ENCODE peak calls at places on chromosome 13, in nine cellular contexts. One of them, this sample, is unnamed.

GRCh38 chr13:103236213-103236612 is 170.0 kb upstream of the SLC10A2 start:
- DNase-seq in chondrocyte: no peak
- DNase-seq in BJ: no peak
- DNase-seq in glutamatergic neuron: no peak
- DNase-seq in ascending aorta: no peak
- DNase-seq in GM10248: no peak
- DNase-seq in psoas muscle: no peak
- DNase-seq in body of pancreas: no peak
- DNase-seq in Peyer's patch: no peak
- DNase-seq in this sample: no peak

GRCh38 chr13:75860935-75861334 is 224.8 kb downstream of the LMO7 start:
- DNase-seq in chondrocyte: no peak
- DNase-seq in BJ: no peak
- DNase-seq in glutamatergic neuron: no peak
- DNase-seq in ascending aorta: no peak
- DNase-seq in GM10248: no peak
- DNase-seq in psoas muscle: no peak
- DNase-seq in body of pancreas: no peak
- DNase-seq in Peyer's patch: no peak
- DNase-seq in this sample: no peak

GRCh38 chr13:73109288-73109899 is 50.6 kb downstream of the KLF5 start:
- DNase-seq in chondrocyte: no peak
- DNase-seq in BJ: no peak
- DNase-seq in glutamatergic neuron: no peak
- DNase-seq in ascending aorta: no peak
- DNase-seq in GM10248: no peak
- DNase-seq in psoas muscle: no peak
- DNase-seq in body of pancreas: no peak
- DNase-seq in Peyer's patch: no peak
- DNase-seq in this sample: no peak

GRCh38 chr13:33275916-33276315 is 9.6 kb downstream of the STARD13 start:
- DNase-seq in chondrocyte: no peak
- DNase-seq in BJ: peak
- DNase-seq in glutamatergic neuron: no peak
- DNase-seq in ascending aorta: no peak
- DNase-seq in GM10248: no peak
- DNase-seq in psoas muscle: no peak
- DNase-seq in body of pancreas: no peak
- DNase-seq in Peyer's patch: no peak
- DNase-seq in this sample: no peak

GRCh38 chr13:37929308-37929707 is 59.7 kb upstream of the TRPC4 start:
- DNase-seq in chondrocyte: no peak
- DNase-seq in BJ: no peak
- DNase-seq in glutamatergic neuron: no peak
- DNase-seq in ascending aorta: no peak
- DNase-seq in GM10248: no peak
- DNase-seq in psoas muscle: no peak
- DNase-seq in body of pancreas: no peak
- DNase-seq in Peyer's patch: no peak
- DNase-seq in this sample: no peak

GRCh38 chr13:99421758-99422555 is 79.3 kb upstream of the TM9SF2 start:
- DNase-seq in chondrocyte: no peak
- DNase-seq in BJ: no peak
- DNase-seq in glutamatergic neuron: no peak
- DNase-seq in ascending aorta: peak
- DNase-seq in GM10248: peak
- DNase-seq in psoas muscle: peak
- DNase-seq in body of pancreas: no peak
- DNase-seq in Peyer's patch: no peak
- DNase-seq in this sample: no peak

GRCh38 chr13:66887088-66887487 is 343.0 kb downstream of the PCDH9 start:
- DNase-seq in chondrocyte: no peak
- DNase-seq in BJ: peak
- DNase-seq in glutamatergic neuron: no peak
- DNase-seq in ascending aorta: no peak
- DNase-seq in GM10248: no peak
- DNase-seq in psoas muscle: no peak
- DNase-seq in body of pancreas: no peak
- DNase-seq in Peyer's patch: no peak
- DNase-seq in this sample: no peak

GRCh38 chr13:98265669-98266551 is 88.8 kb upstream of the RNF113B start:
- DNase-seq in chondrocyte: no peak
- DNase-seq in BJ: no peak
- DNase-seq in glutamatergic neuron: no peak
- DNase-seq in ascending aorta: no peak
- DNase-seq in GM10248: no peak
- DNase-seq in psoas muscle: no peak
- DNase-seq in body of pancreas: peak
- DNase-seq in Peyer's patch: no peak
- DNase-seq in this sample: no peak

GRCh38 chr13:64817721-64818120 is 2412.4 kb downstream of the PCDH9 start:
- DNase-seq in chondrocyte: no peak
- DNase-seq in BJ: no peak
- DNase-seq in glutamatergic neuron: no peak
- DNase-seq in ascending aorta: no peak
- DNase-seq in GM10248: no peak
- DNase-seq in psoas muscle: no peak
- DNase-seq in body of pancreas: no peak
- DNase-seq in Peyer's patch: no peak
- DNase-seq in this sample: no peak

GRCh38 chr13:23709521-23709920 is 139.3 kb downstream of the TNFRSF19 start:
- DNase-seq in chondrocyte: no peak
- DNase-seq in BJ: no peak
- DNase-seq in glutamatergic neuron: no peak
- DNase-seq in ascending aorta: no peak
- DNase-seq in GM10248: no peak
- DNase-seq in psoas muscle: no peak
- DNase-seq in body of pancreas: no peak
- DNase-seq in Peyer's patch: no peak
- DNase-seq in this sample: no peak

GRCh38 chr13:85520445-85520844 is 278.8 kb downstream of the SLITRK6 start:
- DNase-seq in chondrocyte: no peak
- DNase-seq in BJ: no peak
- DNase-seq in glutamatergic neuron: no peak
- DNase-seq in ascending aorta: no peak
- DNase-seq in GM10248: no peak
- DNase-seq in psoas muscle: no peak
- DNase-seq in body of pancreas: no peak
- DNase-seq in Peyer's patch: no peak
- DNase-seq in this sample: no peak

GRCh38 chr13:52359534-52359933 is 46.4 kb downstream of the THSD1 start:
- DNase-seq in chondrocyte: no peak
- DNase-seq in BJ: no peak
- DNase-seq in glutamatergic neuron: no peak
- DNase-seq in ascending aorta: no peak
- DNase-seq in GM10248: no peak
- DNase-seq in psoas muscle: no peak
- DNase-seq in body of pancreas: no peak
- DNase-seq in Peyer's patch: no peak
- DNase-seq in this sample: no peak

GRCh38 chr13:43021926-43022670 is 1.3 kb upstream of the DNAJC15 start:
- DNase-seq in chondrocyte: no peak
- DNase-seq in BJ: no peak
- DNase-seq in glutamatergic neuron: no peak
- DNase-seq in ascending aorta: no peak
- DNase-seq in GM10248: no peak
- DNase-seq in psoas muscle: no peak
- DNase-seq in body of pancreas: no peak
- DNase-seq in Peyer's patch: no peak
- DNase-seq in this sample: no peak

GRCh38 chr13:42384265-42384664 is 112.3 kb downstream of the AKAP11 start:
- DNase-seq in chondrocyte: no peak
- DNase-seq in BJ: no peak
- DNase-seq in glutamatergic neuron: no peak
- DNase-seq in ascending aorta: no peak
- DNase-seq in GM10248: no peak
- DNase-seq in psoas muscle: no peak
- DNase-seq in body of pancreas: no peak
- DNase-seq in Peyer's patch: no peak
- DNase-seq in this sample: no peak

GRCh38 chr13:39446865-39447264 is 156.1 kb downstream of the LHFPL6 start:
- DNase-seq in chondrocyte: no peak
- DNase-seq in BJ: no peak
- DNase-seq in glutamatergic neuron: no peak
- DNase-seq in ascending aorta: no peak
- DNase-seq in GM10248: no peak
- DNase-seq in psoas muscle: no peak
- DNase-seq in body of pancreas: no peak
- DNase-seq in Peyer's patch: no peak
- DNase-seq in this sample: no peak

GRCh38 chr13:98466634-98467236 is 110.2 kb downstream of the STK24 start:
- DNase-seq in chondrocyte: no peak
- DNase-seq in BJ: no peak
- DNase-seq in glutamatergic neuron: peak
- DNase-seq in ascending aorta: no peak
- DNase-seq in GM10248: no peak
- DNase-seq in psoas muscle: no peak
- DNase-seq in body of pancreas: no peak
- DNase-seq in Peyer's patch: peak
- DNase-seq in this sample: no peak

GRCh38 chr13:98997738-98998641 is 20.1 kb upstream of the DOCK9 start:
- DNase-seq in chondrocyte: no peak
- DNase-seq in BJ: peak
- DNase-seq in glutamatergic neuron: no peak
- DNase-seq in ascending aorta: no peak
- DNase-seq in GM10248: no peak
- DNase-seq in psoas muscle: no peak
- DNase-seq in body of pancreas: no peak
- DNase-seq in Peyer's patch: no peak
- DNase-seq in this sample: no peak

GRCh38 chr13:109666656-109667448 is 119.5 kb downstream of the IRS2 start:
- DNase-seq in chondrocyte: no peak
- DNase-seq in BJ: no peak
- DNase-seq in glutamatergic neuron: no peak
- DNase-seq in ascending aorta: no peak
- DNase-seq in GM10248: no peak
- DNase-seq in psoas muscle: no peak
- DNase-seq in body of pancreas: no peak
- DNase-seq in Peyer's patch: no peak
- DNase-seq in this sample: no peak

GRCh38 chr13:95858286-95859075 is 181.5 kb downstream of the DNAJC3 start:
- DNase-seq in chondrocyte: no peak
- DNase-seq in BJ: no peak
- DNase-seq in glutamatergic neuron: no peak
- DNase-seq in ascending aorta: no peak
- DNase-seq in GM10248: no peak
- DNase-seq in psoas muscle: no peak
- DNase-seq in body of pancreas: no peak
- DNase-seq in Peyer's patch: no peak
- DNase-seq in this sample: no peak

GRCh38 chr13:25214371-25215252 is 42.5 kb upstream of the AMER2 start:
- DNase-seq in chondrocyte: no peak
- DNase-seq in BJ: peak
- DNase-seq in glutamatergic neuron: no peak
- DNase-seq in ascending aorta: peak
- DNase-seq in GM10248: no peak
- DNase-seq in psoas muscle: peak
- DNase-seq in body of pancreas: peak
- DNase-seq in Peyer's patch: no peak
- DNase-seq in this sample: no peak
- TF ChIP-seq CTCF in chondrocyte: no peak
- TF ChIP-seq CTCF in BJ: peak
- TF ChIP-seq CTCF in glutamatergic neuron: no peak
- TF ChIP-seq CTCF in ascending aorta: no peak
- TF ChIP-seq CTCF in GM10248: no peak
- TF ChIP-seq CTCF in psoas muscle: no peak
- TF ChIP-seq CTCF in body of pancreas: no peak
- TF ChIP-seq CTCF in Peyer's patch: no peak
- TF ChIP-seq CTCF in this sample: no peak

GRCh38 chr13:113138792-113139551 is 16.4 kb downstream of the F10 start:
- DNase-seq in chondrocyte: no peak
- DNase-seq in BJ: no peak
- DNase-seq in glutamatergic neuron: no peak
- DNase-seq in ascending aorta: peak
- DNase-seq in GM10248: no peak
- DNase-seq in psoas muscle: no peak
- DNase-seq in body of pancreas: no peak
- DNase-seq in Peyer's patch: no peak
- DNase-seq in this sample: peak
- TF ChIP-seq CTCF in chondrocyte: no peak
- TF ChIP-seq CTCF in BJ: no peak
- TF ChIP-seq CTCF in glutamatergic neuron: no peak
- TF ChIP-seq CTCF in ascending aorta: no peak
- TF ChIP-seq CTCF in GM10248: no peak
- TF ChIP-seq CTCF in psoas muscle: no peak
- TF ChIP-seq CTCF in body of pancreas: no peak
- TF ChIP-seq CTCF in Peyer's patch: no peak
- TF ChIP-seq CTCF in this sample: no peak

GRCh38 chr13:59464926-59465325 is 698.8 kb downstream of the DIAPH3 start:
- DNase-seq in chondrocyte: no peak
- DNase-seq in BJ: no peak
- DNase-seq in glutamatergic neuron: no peak
- DNase-seq in ascending aorta: no peak
- DNase-seq in GM10248: no peak
- DNase-seq in psoas muscle: no peak
- DNase-seq in body of pancreas: no peak
- DNase-seq in Peyer's patch: no peak
- DNase-seq in this sample: no peak

GRCh38 chr13:59463023-59463422 is 700.7 kb downstream of the DIAPH3 start:
- DNase-seq in chondrocyte: no peak
- DNase-seq in BJ: no peak
- DNase-seq in glutamatergic neuron: no peak
- DNase-seq in ascending aorta: no peak
- DNase-seq in GM10248: no peak
- DNase-seq in psoas muscle: no peak
- DNase-seq in body of pancreas: no peak
- DNase-seq in Peyer's patch: no peak
- DNase-seq in this sample: no peak

GRCh38 chr13:59458908-59459579 is 704.7 kb downstream of the DIAPH3 start:
- DNase-seq in chondrocyte: no peak
- DNase-seq in BJ: peak
- DNase-seq in glutamatergic neuron: no peak
- DNase-seq in ascending aorta: no peak
- DNase-seq in GM10248: no peak
- DNase-seq in psoas muscle: no peak
- DNase-seq in body of pancreas: peak
- DNase-seq in Peyer's patch: no peak
- DNase-seq in this sample: no peak

GRCh38 chr13:59461411-59461810 is 702.3 kb downstream of the DIAPH3 start:
- DNase-seq in chondrocyte: no peak
- DNase-seq in BJ: no peak
- DNase-seq in glutamatergic neuron: no peak
- DNase-seq in ascending aorta: no peak
- DNase-seq in GM10248: no peak
- DNase-seq in psoas muscle: no peak
- DNase-seq in body of pancreas: no peak
- DNase-seq in Peyer's patch: no peak
- DNase-seq in this sample: no peak

GRCh38 chr13:59459972-59460371 is 703.8 kb downstream of the DIAPH3 start:
- DNase-seq in chondrocyte: no peak
- DNase-seq in BJ: no peak
- DNase-seq in glutamatergic neuron: no peak
- DNase-seq in ascending aorta: no peak
- DNase-seq in GM10248: no peak
- DNase-seq in psoas muscle: no peak
- DNase-seq in body of pancreas: no peak
- DNase-seq in Peyer's patch: no peak
- DNase-seq in this sample: no peak
- TF ChIP-seq CTCF in chondrocyte: peak
- TF ChIP-seq CTCF in BJ: no peak
- TF ChIP-seq CTCF in glutamatergic neuron: no peak
- TF ChIP-seq CTCF in ascending aorta: no peak
- TF ChIP-seq CTCF in GM10248: no peak
- TF ChIP-seq CTCF in psoas muscle: no peak
- TF ChIP-seq CTCF in body of pancreas: no peak
- TF ChIP-seq CTCF in Peyer's patch: no peak
- TF ChIP-seq CTCF in this sample: no peak

GRCh38 chr13:30256713-30257432 is 50.5 kb downstream of the KATNAL1 start:
- DNase-seq in chondrocyte: no peak
- DNase-seq in BJ: no peak
- DNase-seq in glutamatergic neuron: no peak
- DNase-seq in ascending aorta: no peak
- DNase-seq in GM10248: no peak
- DNase-seq in psoas muscle: no peak
- DNase-seq in body of pancreas: no peak
- DNase-seq in Peyer's patch: no peak
- DNase-seq in this sample: no peak
- TF ChIP-seq CTCF in chondrocyte: peak
- TF ChIP-seq CTCF in BJ: peak
- TF ChIP-seq CTCF in glutamatergic neuron: no peak
- TF ChIP-seq CTCF in ascending aorta: no peak
- TF ChIP-seq CTCF in GM10248: peak
- TF ChIP-seq CTCF in psoas muscle: no peak
- TF ChIP-seq CTCF in body of pancreas: no peak
- TF ChIP-seq CTCF in Peyer's patch: no peak
- TF ChIP-seq CTCF in this sample: no peak